ENCODE peak calls at places on chromosomes 5 and 9, in seven cellular contexts. K, V, L, G, M, Z and E are unnamed samples. For H3K27me3, the result is how much of the 10 kb centered on the place peaks cover.

GRCh38 chr9:20729545-20729944 is 45.5 kb downstream of the FOCAD start:
- DNase-seq in K (no peak), V (no peak), L (no peak), G (no peak), M (no peak), Z (no peak), E (no peak)

GRCh38 chr9:94864862-94865435 is 138.4 kb downstream of the AOPEP start:
- DNase-seq in K (no peak), V (no peak), L (no peak), G (no peak), M (no peak), Z (no peak), E (no peak)

GRCh38 chr9:1875921-1876448 is 139.2 kb upstream of the SMARCA2 start:
- DNase-seq in K (no peak), V (peak), L (no peak), G (no peak), M (no peak), Z (no peak), E (no peak)

GRCh38 chr5:170302729-170303501 is 5.3 kb upstream of the LCP2 start:
- DNase-seq in K (no peak), V (peak), L (no peak), G (no peak), M (no peak), Z (no peak), E (peak)

GRCh38 chr9:75385236-75385635 is 296.9 kb downstream of the OSTF1 start:
- DNase-seq in K (no peak), V (no peak), L (no peak), G (no peak), M (no peak), Z (no peak), E (no peak)

GRCh38 chr5:16603701-16604100 is 13.1 kb downstream of the RETREG1 start:
- DNase-seq in K (no peak), V (no peak), L (no peak), G (no peak), M (no peak), Z (no peak), E (no peak)

GRCh38 chr5:110727025-110727314 is 499 bp upstream of the TMEM232 start:
- DNase-seq in K (no peak), V (no peak), L (no peak), G (peak), M (no peak), Z (no peak), E (no peak)

GRCh38 chr5:172872997-172873491 is 39.0 kb downstream of the ERGIC1 start:
- DNase-seq in K (no peak), V (peak), L (peak), G (no peak), M (no peak), Z (no peak), E (peak)

DNA sequence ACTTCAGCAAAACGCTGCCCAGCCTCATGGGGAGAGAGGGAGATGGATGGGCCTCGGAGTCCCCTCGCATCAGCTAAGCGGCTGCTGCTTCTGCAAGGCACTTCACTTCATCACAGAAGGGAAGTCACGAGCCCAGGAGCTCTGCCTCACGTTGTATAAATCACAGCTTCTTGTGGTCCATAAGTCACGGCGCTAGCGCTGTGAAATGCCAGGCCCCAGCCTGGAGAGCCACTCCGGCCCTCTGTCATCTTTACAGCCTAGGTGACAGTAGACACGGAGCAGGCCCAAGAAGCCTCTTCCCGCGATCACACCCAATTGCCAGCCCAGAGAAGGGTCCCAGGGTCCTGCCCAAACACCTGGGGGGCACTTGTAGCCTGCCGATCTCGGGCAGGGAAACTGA is 23.4 kb downstream of the DBH start:
- DNase-seq in K (no peak), V (no peak), L (no peak), G (no peak), M (no peak), Z (no peak), E (no peak)
- TF ChIP-seq POLR2AphosphoS5 in K (no peak), V (no peak), L (no peak), G (no peak), M (no peak), Z (no peak), E (no peak)

GRCh38 chr5:105767265-105767664 is 1903.5 kb downstream of the EFNA5 start:
- DNase-seq in K (no peak), V (no peak), L (no peak), G (no peak), M (no peak), Z (no peak), E (no peak)

GRCh38 chr5:105762728-105763127 is 1908.0 kb downstream of the EFNA5 start:
- DNase-seq in K (no peak), V (no peak), L (no peak), G (no peak), M (no peak), Z (no peak), E (no peak)
- H3K27me3 ChIP-seq in K (under half), V (under half), L (under half), G (under half), M (under half), Z (under half), E (under half)

GRCh38 chr9:36835271-36835996 is 198.6 kb downstream of the PAX5 start:
- DNase-seq in K (no peak), V (peak), L (no peak), G (no peak), M (no peak), Z (no peak), E (peak)
- TF ChIP-seq POLR2AphosphoS5 in K (no peak), V (peak), L (no peak), G (no peak), M (no peak), Z (no peak), E (no peak)

DNA sequence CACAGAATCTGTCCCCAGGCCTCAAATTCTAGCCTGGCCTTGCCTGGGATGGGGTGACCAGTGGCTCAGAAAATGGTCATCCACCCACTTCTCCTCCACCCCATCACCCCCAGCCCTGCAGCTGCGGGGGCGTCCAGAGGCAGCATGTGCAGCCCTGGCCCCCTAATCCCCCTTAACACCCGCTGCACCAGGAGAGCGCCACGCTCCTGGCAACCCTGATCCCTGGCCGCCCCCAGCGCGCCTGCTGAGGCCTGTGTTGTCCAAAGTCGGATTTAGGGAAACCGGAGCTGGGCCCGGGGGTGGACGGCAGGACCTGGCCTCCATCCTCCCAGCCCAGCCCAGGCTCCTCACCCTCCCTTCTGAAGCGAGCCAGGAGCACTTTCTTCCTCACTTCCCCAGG is 22.0 kb downstream of the NR5A1 start:
- DNase-seq in K (no peak), V (no peak), L (no peak), G (no peak), M (no peak), Z (no peak), E (no peak)
- H3K27me3 ChIP-seq in K (under half), V (under half), L (under half), G (under half), M (under half), Z (under half), E (half or more)

GRCh38 chr9:120264528-120264927 is 315.4 kb downstream of the CDK5RAP2 start:
- DNase-seq in K (no peak), V (no peak), L (no peak), G (no peak), M (no peak), Z (no peak), E (no peak)

GRCh38 chr9:120257483-120257882 is 322.5 kb downstream of the CDK5RAP2 start:
- DNase-seq in K (no peak), V (no peak), L (no peak), G (no peak), M (no peak), Z (no peak), E (no peak)

GRCh38 chr9:120259100-120259499 is 320.9 kb downstream of the CDK5RAP2 start:
- DNase-seq in K (no peak), V (no peak), L (no peak), G (no peak), M (no peak), Z (no peak), E (no peak)

GRCh38 chr9:120258096-120258495 is 321.9 kb downstream of the CDK5RAP2 start:
- DNase-seq in K (no peak), V (no peak), L (no peak), G (no peak), M (no peak), Z (no peak), E (no peak)

DNA sequence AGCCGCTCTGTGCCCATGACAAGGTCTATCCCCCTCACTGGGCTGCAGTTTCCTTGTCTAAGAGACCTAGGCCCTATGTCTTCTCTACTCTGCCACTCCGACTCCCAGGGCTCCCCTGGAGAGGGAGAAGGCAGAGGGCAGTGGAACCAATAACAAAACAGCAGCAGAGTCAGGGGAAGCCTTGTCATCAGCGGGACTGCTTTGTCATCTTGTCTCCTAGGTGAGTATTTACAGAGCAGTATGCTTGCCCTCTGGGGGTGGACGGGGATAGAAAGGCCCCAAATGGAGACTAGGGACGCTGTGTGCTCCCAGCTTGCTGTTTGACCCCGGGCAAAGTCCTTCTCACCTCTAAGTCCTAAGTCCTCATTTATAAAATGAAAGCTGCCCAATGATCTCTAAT is 318.5 kb downstream of the CDK5RAP2 start:
- DNase-seq in K (no peak), V (no peak), L (no peak), G (no peak), M (no peak), Z (no peak), E (no peak)
- TF ChIP-seq POLR2AphosphoS5 in K (no peak), V (no peak), L (no peak), G (no peak), M (no peak), Z (no peak), E (no peak)

GRCh38 chr5:14913141-14913540 is 41.6 kb upstream of the ANKH start:
- DNase-seq in K (no peak), V (no peak), L (no peak), G (no peak), M (no peak), Z (no peak), E (no peak)

GRCh38 chr5:14914603-14915277 is 43.2 kb upstream of the ANKH start:
- DNase-seq in K (no peak), V (no peak), L (no peak), G (no peak), M (no peak), Z (no peak), E (no peak)

GRCh38 chr5:14915291-14915976 is 43.9 kb upstream of the ANKH start:
- DNase-seq in K (no peak), V (no peak), L (peak), G (no peak), M (no peak), Z (no peak), E (no peak)

GRCh38 chr5:14912206-14912605 is 40.6 kb upstream of the ANKH start:
- DNase-seq in K (no peak), V (no peak), L (no peak), G (no peak), M (no peak), Z (no peak), E (no peak)

DNA sequence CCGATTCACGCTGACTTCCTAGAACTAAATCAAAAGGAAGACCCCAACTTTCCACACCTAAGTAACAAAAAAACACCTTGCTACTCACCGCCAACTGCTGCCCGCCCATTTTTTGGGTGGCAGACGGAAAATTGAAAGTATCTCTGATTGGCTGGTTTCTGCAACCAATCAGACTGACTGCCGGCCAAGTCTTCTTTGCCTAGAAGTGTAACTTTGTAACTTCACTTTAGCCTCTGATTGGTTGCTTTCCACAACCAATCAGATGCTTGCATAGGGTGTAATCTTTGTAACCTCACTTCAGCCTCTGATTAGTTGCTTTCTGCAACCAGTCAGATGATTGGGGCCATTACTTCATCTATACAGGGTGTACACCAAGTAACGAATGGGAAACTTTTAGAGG is 42.6 kb upstream of the ANKH start:
- DNase-seq in K (no peak), V (no peak), L (no peak), G (no peak), M (no peak), Z (no peak), E (no peak)
- H3K27me3 ChIP-seq in K (under half), V (under half), L (under half), G (under half), M (under half), Z (under half), E (under half)